ENCODE peak calls at places on chromosome 12, in nine cellular contexts. V is activated naive CD4-positive, alpha-beta T cell treated with anti-CD3 and anti-CD28 coated beads, Interleukin-2, amount 50 U/mL, for 72 hours; F is GM12892; S is cardiac fibroblast; T is AG08395; Q is breast epithelium; Z is T47D; N is KBM-7; E is HFFc6. K is an unnamed sample.

GRCh38 chr12:52532636-52533035 is 12.4 kb upstream of the KRT5 start:
- DNase-seq in Z (no peak), F (no peak), Q (peak; percentile 38), E (no peak), S (no peak), T (no peak), N (no peak), V (no peak), K (no peak)

GRCh38 chr12:59834659-59835474 is 239.0 kb downstream of the SLC16A7 start:
- DNase-seq in S (peak; percentile 49), Z (no peak), T (peak; percentile 17), E (peak; percentile 44), N (peak; percentile 43), V (no peak), Q (no peak), F (no peak), K (no peak)

GRCh38 chr12:76028649-76029277 is 2.8 kb downstream of the PHLDA1 start:
- DNase-seq in N (no peak), T (no peak), Z (no peak), S (peak; percentile 45), V (no peak), Q (no peak), F (no peak), E (no peak), K (no peak)

GRCh38 chr12:46617167-46617566 is 208.6 kb downstream of the SLC38A4 start:
- DNase-seq in Z (no peak), S (peak; percentile 80), E (peak; percentile 69), Q (no peak), F (no peak), N (no peak), V (no peak), T (peak; percentile 76), K (peak; percentile 70)

GRCh38 chr12:29710104-29710503 is 73.6 kb downstream of the TMTC1 start:
- DNase-seq in F (no peak), Q (no peak), N (peak; percentile 12), S (peak; percentile 58), T (no peak), V (no peak), E (no peak), Z (no peak), K (no peak)

GRCh38 chr12:100391856-100392255 is 35.0 kb downstream of the SLC17A8 start:
- DNase-seq in T (no peak), Z (no peak), Q (no peak), V (no peak), S (peak; percentile 3), N (no peak), E (no peak), F (no peak), K (no peak)

GRCh38 chr12:87280356-87280755 is 748.8 kb downstream of the C12orf50 start:
- DNase-seq in T (no peak), N (peak; percentile 8), V (no peak), Z (no peak), S (no peak), F (no peak), Q (no peak), E (no peak), K (no peak)

GRCh38 chr12:43132291-43132690 is 419.7 kb downstream of the ADAMTS20 start:
- DNase-seq in V (no peak), T (no peak), Q (no peak), F (no peak), S (no peak), E (no peak), N (no peak), Z (no peak), K (no peak)

GRCh38 chr12:5510251-5510805 is 78.4 kb downstream of the NTF3 start:
- DNase-seq in N (no peak), T (no peak), Z (no peak), E (no peak), V (no peak), Q (no peak), F (no peak), S (no peak), K (no peak)

K was measured in skeletal muscle cell.